ENCODE peak calls at places on chromosomes 7 and 10, in five cellular contexts. K, P, M, D and O are unnamed samples.
A peak's percentile ranks its signal among the peaks of the same experiment; 100 is the strongest.

GRCh38 chr7:30348083-30348560 is 63.7 kb downstream of the ZNRF2 start:
- DNase-seq in K (no peak), M (peak; percentile 93), D (peak; percentile 85), P (peak; percentile 88), O (peak; percentile 80)

GRCh38 chr7:97479740-97480290 is 252.1 kb upstream of the TAC1 start:
- DNase-seq in M (no peak), P (no peak), K (no peak), D (no peak), O (no peak)

GRCh38 chr10:58104419-58104818 is 163.3 kb downstream of the IPMK start:
- DNase-seq in M (no peak), K (no peak), D (no peak), P (no peak), O (no peak)

GRCh38 chr10:78932861-78933260 is 135.9 kb upstream of the ZMIZ1 start:
- DNase-seq in K (no peak), P (no peak), M (no peak), D (no peak), O (no peak)

GRCh38 chr10:19937989-19938388 is 121.8 kb downstream of the PLXDC2 start:
- DNase-seq in K (no peak), P (no peak), M (no peak), D (no peak), O (no peak)

GRCh38 chr10:79346388-79347225 is 662 bp upstream of the PPIF start:
- DNase-seq in K (peak; percentile 41), M (no peak), D (no peak), P (no peak), O (no peak)

GRCh38 chr10:115827650-115828049 is 445.4 kb downstream of the GFRA1 start:
- DNase-seq in K (no peak), M (no peak), D (no peak), P (peak; percentile 59), O (no peak)

GRCh38 chr7:111384065-111384891 is 178.0 kb downstream of the IMMP2L start:
- DNase-seq in P (peak; percentile 73), K (no peak), M (no peak), D (no peak), O (no peak)

GRCh38 chr10:61608255-61609040 is 54.3 kb upstream of the CABCOCO1 start:
- DNase-seq in D (no peak), K (no peak), M (no peak), P (no peak), O (no peak)

GRCh38 chr7:18873674-18874341 is 243.6 kb downstream of the TWIST1 start:
- DNase-seq in K (peak; percentile 19), D (no peak), M (no peak), P (peak; percentile 41), O (no peak)

GRCh38 chr10:63766766-63767505 is 245.7 kb downstream of the REEP3 start:
- DNase-seq in D (no peak), M (no peak), K (no peak), P (peak; percentile 22), O (no peak)

GRCh38 chr10:17228081-17229015 is at the start of gene VIM:
- DNase-seq in D (peak; percentile 69), M (peak; percentile 84), K (peak; percentile 66), P (peak; percentile 96), O (peak; percentile 74)
- H3K4me3 ChIP-seq in D (peak within 1 kb of the TSS; percentile 78), M (peak within 1 kb of the TSS; percentile 99), K (peak within 1 kb of the TSS; percentile 98), P (peak within 1 kb of the TSS; percentile 87), O (peak within 1 kb of the TSS; percentile 59)

GRCh38 chr10:97759981-97760345 is 11.8 kb downstream of the SFRP5 start:
- DNase-seq in K (no peak), P (no peak), M (no peak), D (no peak), O (no peak)

GRCh38 chr10:97760461-97761257 is 11.1 kb downstream of the SFRP5 start:
- DNase-seq in D (no peak), K (no peak), M (no peak), P (no peak), O (no peak)

GRCh38 chr10:97761331-97761865 is 10.4 kb downstream of the SFRP5 start:
- DNase-seq in P (no peak), D (no peak), M (no peak), K (no peak), O (no peak)

GRCh38 chr10:97757471-97757870 is 14.3 kb downstream of the SFRP5 start:
- DNase-seq in D (no peak), P (no peak), M (no peak), K (no peak), O (no peak)

GRCh38 chr10:97759157-97759980 is 12.4 kb downstream of the SFRP5 start:
- DNase-seq in M (peak; percentile 32), D (no peak), K (peak; percentile 94), P (peak; percentile 52), O (no peak)
- TF ChIP-seq CTCF in M (peak; percentile 97), D (peak; percentile 66), K (peak; percentile 86), P (peak; percentile 73), O (peak; percentile 86)

GRCh38 chr10:119541459-119542356 is 811 bp downstream of the RGS10 start:
- DNase-seq in D (no peak), M (no peak), K (no peak), P (no peak), O (no peak)
- H3K4me3 ChIP-seq in D (peak overlapping the region; percentile 84), M (peak overlapping the region; percentile 85), K (peak overlapping the region; percentile 63), P (peak overlapping the region; percentile 81), O (peak overlapping the region; percentile 74)

GRCh38 chr7:43769791-43770465 is 11.4 kb downstream of the BLVRA start:
- DNase-seq in M (no peak), D (no peak), K (no peak), P (no peak), O (no peak)
- TF ChIP-seq CTCF in M (no peak), D (no peak), K (no peak), P (no peak), O (peak; percentile 7)

GRCh38 chr10:92696606-92697383 is 7.0 kb downstream of the HHEX start:
- DNase-seq in P (no peak), M (no peak), D (no peak), K (peak; percentile 20), O (no peak)

GRCh38 chr10:92697663-92698511 is 8.1 kb downstream of the HHEX start:
- DNase-seq in P (peak; percentile 32), K (no peak), D (no peak), M (no peak), O (no peak)

GRCh38 chr10:92693534-92693893 is 3.8 kb downstream of the HHEX start:
- DNase-seq in M (no peak), P (no peak), K (no peak), D (no peak), O (no peak)

GRCh38 chr10:92692697-92693533 is 3.2 kb downstream of the HHEX start:
- DNase-seq in M (no peak), K (no peak), P (no peak), D (no peak), O (no peak)

GRCh38 chr10:92695679-92696605 is 6.2 kb downstream of the HHEX start:
- DNase-seq in D (no peak), K (peak; percentile 54), M (no peak), P (peak; percentile 70), O (no peak)
- H3K4me3 ChIP-seq in D (no peak overlapping the region), K (peak overlapping the region; percentile 31), M (peak overlapping the region; percentile 33), P (peak overlapping the region; percentile 47), O (no peak overlapping the region)

DNA sequence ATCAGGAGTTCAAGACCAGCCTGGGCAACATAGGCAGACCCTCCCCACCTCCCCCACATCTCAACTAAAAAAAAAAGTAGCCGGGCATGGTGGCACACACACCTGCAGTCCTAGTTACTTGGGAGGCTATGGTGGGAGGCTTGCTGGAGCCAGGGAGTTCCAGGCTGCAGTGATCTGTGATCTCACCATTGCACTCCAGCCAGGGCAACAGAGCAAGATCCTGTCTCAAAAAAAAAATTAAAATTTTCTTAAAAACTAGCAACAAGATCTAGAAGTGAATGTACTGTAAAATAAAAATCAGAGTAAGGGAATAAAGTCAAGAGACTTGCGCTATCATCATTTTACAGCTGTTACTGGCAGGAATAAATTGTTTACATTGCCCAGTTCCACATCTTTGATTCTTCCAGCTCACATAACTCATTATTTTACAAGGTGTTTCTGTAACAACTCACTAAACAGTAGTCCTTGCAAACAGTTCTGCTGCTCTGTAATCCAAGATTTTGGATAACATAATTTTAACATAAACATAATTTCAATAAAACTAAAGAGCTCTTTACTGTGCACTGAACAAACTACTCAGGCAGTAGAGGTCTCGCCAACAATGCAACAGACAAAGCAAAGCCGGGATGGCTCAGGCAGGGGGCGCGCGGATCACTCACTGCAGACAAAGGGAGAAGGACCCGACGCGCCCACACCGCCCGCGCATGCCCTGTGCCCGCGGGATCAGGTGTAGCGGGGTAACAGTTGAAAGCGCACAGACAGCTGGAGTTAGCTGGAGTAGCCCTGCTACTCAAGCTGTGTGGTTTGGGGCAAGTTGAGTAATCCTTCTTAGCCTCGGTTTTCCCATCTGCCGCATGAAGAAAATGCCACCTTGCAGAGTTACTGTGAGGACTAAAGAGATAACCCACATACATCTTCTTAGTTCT is 73.3 kb upstream of the NFE2L3 start:
- DNase-seq in M (no peak), P (no peak), D (peak; percentile 36), K (peak; percentile 90), O (no peak)
- TF ChIP-seq CTCF in M (peak; percentile 41), P (peak; percentile 25), D (peak; percentile 61), K (peak; percentile 67), O (peak; percentile 60)

DNA sequence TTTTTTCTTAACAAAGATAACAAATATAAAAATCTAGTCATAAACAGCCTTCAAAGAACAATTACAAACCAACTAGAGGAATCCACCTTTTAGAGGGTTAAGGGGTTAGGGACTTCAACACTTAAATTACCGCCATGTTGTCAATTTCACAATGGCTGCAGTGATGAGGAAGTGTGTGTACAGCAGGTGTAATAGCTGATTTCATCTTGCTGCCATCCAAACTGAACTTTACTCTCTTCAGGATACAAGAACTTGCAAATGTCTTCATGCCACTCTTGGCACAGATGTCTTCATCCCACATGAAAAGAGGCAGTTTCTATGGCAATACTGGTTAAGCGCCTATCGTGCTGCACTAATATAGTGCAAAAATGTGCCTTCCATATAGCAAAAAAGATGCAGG is 401.0 kb downstream of the PHF14 start:
- DNase-seq in K (no peak), P (no peak), D (no peak), M (no peak), O (no peak)
- H3K4me3 ChIP-seq in K (no peak overlapping the region), P (no peak overlapping the region), D (no peak overlapping the region), M (no peak overlapping the region), O (no peak overlapping the region)